ENCODE peak calls at places on chromosome 6, in nine cellular contexts. Y is endothelial cell; S is GM12865; X is heart left ventricle; A is hepatocyte; C is neural progenitor cell; B is mucosa of descending colon; E is thyroid gland; K is CD4-positive, alpha-beta T cell. U is an unnamed sample.

GRCh38 chr6:47714802-47715201 is 16.4 kb downstream of the ADGRF4 start:
- DNase-seq in Y (no peak), S (no peak), X (no peak), A (no peak), C (no peak), B (no peak), E (no peak), K (no peak), U (no peak)

GRCh38 chr6:31761343-31761742 is 1.1 kb upstream of the SAPCD1 start:
- DNase-seq in Y (no peak), S (no peak), X (no peak), A (no peak), C (no peak), B (no peak), E (no peak), K (no peak), U (no peak)

GRCh38 chr6:7203939-7204338 is 96.2 kb downstream of the RREB1 start:
- DNase-seq in Y (no peak), S (no peak), X (no peak), A (no peak), C (no peak), B (no peak), E (peak), K (no peak), U (no peak)

GRCh38 chr6:74068945-74069570 is 373.1 kb downstream of the CD109 start:
- DNase-seq in Y (no peak), S (no peak), X (no peak), A (no peak), C (no peak), B (no peak), E (no peak), K (no peak), U (peak)

GRCh38 chr6:129895692-129896091 is 34.6 kb upstream of the TMEM244 start:
- DNase-seq in Y (no peak), S (no peak), X (no peak), A (no peak), C (no peak), B (no peak), E (no peak), K (no peak), U (no peak)

GRCh38 chr6:143110572-143110971 is 49.9 kb downstream of the AIG1 start:
- DNase-seq in Y (no peak), S (no peak), X (no peak), A (no peak), C (no peak), B (no peak), E (no peak), K (no peak), U (no peak)

GRCh38 chr6:37244430-37245310 is 12.9 kb upstream of the TBC1D22B start:
- DNase-seq in Y (no peak), S (no peak), X (peak), A (peak), C (no peak), B (peak), E (peak), K (no peak), U (no peak)

GRCh38 chr6:113219783-113220182 is 637.4 kb upstream of the MARCKS start:
- DNase-seq in Y (no peak), S (no peak), X (no peak), A (no peak), C (no peak), B (no peak), E (no peak), K (no peak), U (no peak)

GRCh38 chr6:7958464-7958863 is 47.9 kb upstream of the TXNDC5 start:
- DNase-seq in Y (no peak), S (peak), X (no peak), A (no peak), C (no peak), B (no peak), E (no peak), K (no peak), U (no peak)

GRCh38 chr6:98976674-98977365 is 29.1 kb upstream of the FBXL4 start:
- DNase-seq in Y (no peak), S (no peak), X (no peak), A (no peak), C (no peak), B (no peak), E (no peak), K (no peak), U (no peak)

GRCh38 chr6:19303381-19303780 is 533.8 kb upstream of the ID4 start:
- DNase-seq in Y (no peak), S (no peak), X (no peak), A (no peak), C (no peak), B (no peak), E (peak), K (no peak), U (no peak)

GRCh38 chr6:14272111-14273085 is 154.8 kb downstream of the CD83 start:
- DNase-seq in Y (no peak), S (no peak), X (no peak), A (no peak), C (no peak), B (no peak), E (no peak), K (no peak), U (no peak)

GRCh38 chr6:20939161-20939775 is 405.0 kb downstream of the CDKAL1 start:
- DNase-seq in Y (no peak), S (no peak), X (no peak), A (no peak), C (no peak), B (no peak), E (no peak), K (no peak), U (no peak)

GRCh38 chr6:42068173-42068572 is 17.8 kb downstream of the TAF8 start:
- DNase-seq in Y (no peak), S (no peak), X (peak), A (no peak), C (no peak), B (no peak), E (no peak), K (no peak), U (no peak)

GRCh38 chr6:37222125-37222967 is 35.2 kb upstream of the TBC1D22B start:
- DNase-seq in Y (peak), S (peak), X (peak), A (peak), C (peak), B (peak), E (peak), K (peak), U (peak)

GRCh38 chr6:54718541-54719023 is 128.0 kb upstream of the FAM83B start:
- DNase-seq in Y (no peak), S (no peak), X (no peak), A (no peak), C (peak), B (no peak), E (no peak), K (no peak), U (no peak)

GRCh38 chr6:18022398-18023231 is 35.2 kb upstream of the KIF13A start:
- DNase-seq in Y (no peak), S (no peak), X (no peak), A (peak), C (peak), B (no peak), E (no peak), K (no peak), U (no peak)

GRCh38 chr6:121838842-121839241 is 403.4 kb downstream of the GJA1 start:
- DNase-seq in Y (no peak), S (peak), X (peak), A (peak), C (no peak), B (no peak), E (no peak), K (no peak), U (no peak)

GRCh38 chr6:29916741-29917140 is 25.6 kb upstream of the HLA-A start:
- DNase-seq in Y (no peak), S (no peak), X (no peak), A (no peak), C (no peak), B (no peak), E (no peak), K (no peak), U (no peak)

GRCh38 chr6:43977404-43978111 is 149.7 kb downstream of the MRPL14 start:
- DNase-seq in Y (no peak), S (peak), X (no peak), A (no peak), C (no peak), B (no peak), E (no peak), K (no peak), U (no peak)

GRCh38 chr6:4295789-4296165 is 160.4 kb upstream of the ECI2 start:
- DNase-seq in Y (no peak), S (no peak), X (no peak), A (no peak), C (no peak), B (no peak), E (no peak), K (no peak), U (no peak)

GRCh38 chr6:53929340-53930120 is 134.7 kb downstream of the LRRC1 start:
- DNase-seq in Y (no peak), S (no peak), X (no peak), A (no peak), C (no peak), B (no peak), E (peak), K (no peak), U (no peak)

GRCh38 chr6:2531426-2532208 is 219.1 kb downstream of the MYLK4 start:
- DNase-seq in Y (no peak), S (no peak), X (no peak), A (no peak), C (no peak), B (no peak), E (no peak), K (no peak), U (no peak)

GRCh38 chr6:74284266-74284665 is 588.3 kb downstream of the CD109 start:
- DNase-seq in Y (no peak), S (no peak), X (no peak), A (no peak), C (no peak), B (no peak), E (no peak), K (no peak), U (no peak)

GRCh38 chr6:154653853-154654252 is 79.4 kb upstream of the SCAF8 start:
- DNase-seq in Y (peak), S (no peak), X (no peak), A (peak), C (no peak), B (no peak), E (peak), K (no peak), U (no peak)

GRCh38 chr6:8574749-8575468 is 139.6 kb upstream of the SLC35B3 start:
- DNase-seq in Y (no peak), S (no peak), X (no peak), A (no peak), C (no peak), B (no peak), E (no peak), K (no peak), U (no peak)

GRCh38 chr6:22062807-22063408 is 233.9 kb downstream of the PRL start:
- DNase-seq in Y (no peak), S (peak), X (no peak), A (no peak), C (no peak), B (peak), E (peak), K (no peak), U (no peak)

GRCh38 chr6:82040405-82041221 is 206.9 kb downstream of the IBTK start:
- DNase-seq in Y (peak), S (peak), X (no peak), A (peak), C (peak), B (no peak), E (peak), K (no peak), U (peak)

GRCh38 chr6:42393339-42393738 is 58.4 kb downstream of the TRERF1 start:
- DNase-seq in Y (no peak), S (no peak), X (no peak), A (no peak), C (no peak), B (no peak), E (no peak), K (no peak), U (peak)

GRCh38 chr6:3009930-3010329 is 10.2 kb downstream of the NQO2 start:
- DNase-seq in Y (no peak), S (no peak), X (no peak), A (no peak), C (no peak), B (no peak), E (no peak), K (no peak), U (no peak)

GRCh38 chr6:16402501-16402900 is 164.1 kb downstream of the GMPR start:
- DNase-seq in Y (no peak), S (no peak), X (no peak), A (peak), C (no peak), B (no peak), E (no peak), K (no peak), U (no peak)

GRCh38 chr6:105301072-105301503 is 101.8 kb downstream of the PREP start:
- DNase-seq in Y (no peak), S (no peak), X (peak), A (peak), C (no peak), B (no peak), E (no peak), K (no peak), U (no peak)

DNA sequence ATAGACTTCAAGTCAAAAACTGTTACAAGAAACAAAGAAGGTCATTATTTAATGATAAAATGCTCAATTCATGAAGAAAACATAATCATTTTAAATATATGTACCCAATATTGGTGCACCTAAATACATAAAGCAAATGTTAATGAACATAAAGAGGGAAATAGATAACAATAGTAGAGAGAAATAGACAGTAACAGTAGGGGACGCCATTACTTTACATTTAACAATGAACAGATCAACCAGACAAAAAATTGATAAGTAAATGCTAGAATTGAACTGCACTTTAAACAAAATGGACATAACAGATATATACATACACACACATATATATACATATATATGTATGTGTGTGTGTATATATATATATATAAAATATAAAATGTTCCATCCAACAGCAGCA is 37.4 kb downstream of the IL22RA2 start:
- DNase-seq in Y (no peak), S (no peak), X (no peak), A (no peak), C (no peak), B (no peak), E (no peak), K (no peak), U (no peak)
- TF ChIP-seq CTCF in Y (no peak), S (no peak), X (peak), A (peak), C (no peak), B (no peak), E (peak), K (no peak), U (no peak)

DNA sequence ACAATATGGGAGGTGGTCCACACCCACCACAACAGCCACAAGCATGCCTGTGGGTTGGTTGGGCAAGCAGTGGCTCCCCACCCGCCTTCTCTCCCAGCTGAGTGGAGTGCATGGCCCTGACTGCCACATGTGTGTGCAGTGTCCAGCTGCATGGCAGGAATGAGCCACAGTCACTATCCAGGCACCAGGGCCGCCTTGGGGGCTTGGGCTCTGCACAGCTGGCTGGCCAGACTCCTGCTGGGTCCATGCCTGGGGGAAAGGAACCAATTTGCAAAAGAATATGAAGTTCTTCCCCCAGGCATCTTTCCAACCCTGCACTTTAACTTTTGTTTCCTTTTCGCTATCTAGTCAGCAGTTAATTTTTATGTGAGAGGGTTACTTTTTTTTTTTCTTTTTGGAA is 11.6 kb upstream of the ASCC3 start:
- DNase-seq in Y (no peak), S (no peak), X (no peak), A (no peak), C (peak), B (no peak), E (no peak), K (no peak), U (no peak)
- TF ChIP-seq CTCF in Y (no peak), S (no peak), X (no peak), A (no peak), C (no peak), B (no peak), E (no peak), K (no peak), U (no peak)

DNA sequence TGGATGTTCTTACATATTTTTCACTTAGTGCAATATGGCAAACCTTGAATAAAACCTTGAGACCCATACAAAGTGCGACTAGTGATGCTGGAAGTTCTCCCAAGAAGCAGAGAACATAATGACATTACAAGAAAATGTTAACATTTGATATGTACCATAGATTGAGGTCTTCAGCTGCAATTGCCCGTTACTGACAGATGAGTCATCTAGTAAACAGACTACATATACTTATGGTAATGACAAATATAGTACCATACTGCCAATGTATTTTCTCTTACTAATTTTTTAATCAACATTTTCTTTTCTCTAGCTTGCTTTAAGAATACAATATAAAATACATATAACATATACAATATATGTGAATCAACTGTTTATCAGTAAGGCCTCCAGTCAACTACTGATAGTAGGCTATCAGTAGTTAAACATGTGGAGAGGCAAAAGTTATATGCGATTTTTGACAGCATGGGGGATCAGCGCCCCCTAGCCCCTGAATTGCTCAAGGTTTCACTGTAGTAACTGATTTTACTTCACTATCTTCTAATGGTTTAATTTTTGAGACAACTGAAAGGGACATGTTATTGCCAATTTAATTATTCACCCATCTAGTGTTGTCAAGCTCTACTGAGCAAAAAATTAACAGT is 166.7 kb upstream of the ADGRB3 start:
- DNase-seq in Y (peak), S (no peak), X (no peak), A (no peak), C (no peak), B (no peak), E (no peak), K (no peak), U (peak)
- TF ChIP-seq CTCF in Y (peak), S (no peak), X (no peak), A (peak), C (peak), B (no peak), E (no peak), K (no peak), U (no peak)

GRCh38 chr6:163432300-163432699 is 17.8 kb downstream of the QKI start:
- DNase-seq in Y (no peak), S (no peak), X (no peak), A (no peak), C (no peak), B (no peak), E (no peak), K (no peak), U (no peak)
- TF ChIP-seq CTCF in Y (no peak), S (no peak), X (no peak), A (no peak), C (no peak), B (no peak), E (no peak), K (no peak), U (no peak)

DNA sequence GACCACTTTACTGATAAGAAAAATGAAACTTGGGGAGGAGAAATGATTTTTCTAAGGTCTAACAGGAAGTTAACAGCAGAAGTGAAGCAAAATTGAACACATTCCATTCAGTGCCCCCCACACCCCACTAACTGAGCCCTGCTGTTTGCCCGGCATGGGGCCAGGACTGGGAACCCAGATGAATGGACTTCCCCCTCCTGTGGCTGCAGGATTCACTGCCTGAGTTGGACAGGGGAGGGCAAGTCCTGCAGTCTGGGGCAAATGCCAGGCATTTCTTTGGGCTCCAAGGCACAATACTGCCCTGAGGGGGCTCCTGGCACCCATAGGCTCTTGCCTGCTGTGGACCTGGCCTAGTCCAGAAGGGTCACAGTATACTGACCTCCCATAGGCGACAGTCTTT is 28.3 kb downstream of the FYN start:
- DNase-seq in Y (no peak), S (peak), X (peak), A (no peak), C (peak), B (no peak), E (no peak), K (no peak), U (no peak)
- TF ChIP-seq CTCF in Y (no peak), S (no peak), X (no peak), A (no peak), C (no peak), B (no peak), E (no peak), K (no peak), U (no peak)

DNA sequence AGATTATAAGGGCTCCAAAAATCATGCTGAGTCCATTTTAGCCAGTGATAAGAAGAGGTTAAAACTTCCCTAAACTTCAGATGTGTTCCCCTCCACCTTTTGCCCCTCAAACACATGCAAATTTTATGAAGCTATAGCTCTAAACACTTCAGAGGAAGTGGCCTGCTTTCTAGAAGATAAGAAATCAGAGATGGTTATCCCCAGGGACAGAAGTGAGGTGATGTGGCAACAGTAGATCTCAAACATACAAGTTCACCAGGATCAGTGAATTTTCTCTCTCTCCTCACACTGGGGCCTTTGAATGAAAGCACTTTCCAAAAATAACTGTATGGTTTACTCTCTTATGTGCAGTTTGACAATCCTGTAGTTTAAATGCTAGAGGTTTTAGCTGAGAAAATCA is 332.0 kb downstream of the BTBD9 start:
- DNase-seq in Y (no peak), S (peak), X (no peak), A (no peak), C (no peak), B (no peak), E (no peak), K (no peak), U (no peak)
- TF ChIP-seq CTCF in Y (no peak), S (no peak), X (no peak), A (no peak), C (no peak), B (no peak), E (no peak), K (no peak), U (no peak)

U was measured in glutamatergic neuron.